ENCODE peak calls at places on chromosome 12, in eight cellular contexts. Q is HCT116, R is astrocyte, V is epithelial cell of esophagus, A is lower leg skin, S is foreskin fibroblast, C is esophagus squamous epithelium, X is neural progenitor cell. Z is an unnamed sample.

GRCh38 chr12:5589055-5589454 is 157.1 kb downstream of the NTF3 start:
- DNase-seq in R (no peak), C (no peak), X (no peak), A (no peak), S (no peak), Q (no peak), V (no peak), Z (peak; percentile 23)

GRCh38 chr12:112347521-112347920 is 34.7 kb downstream of the HECTD4 start:
- DNase-seq in X (no peak), C (no peak), Q (no peak), R (peak; percentile 93), V (peak; percentile 50), S (peak; percentile 85), A (no peak), Z (no peak)

GRCh38 chr12:47286676-47287075 is 206.9 kb upstream of the AMIGO2 start:
- DNase-seq in Q (no peak), R (no peak), S (no peak), X (peak; percentile 90), A (no peak), V (no peak), C (no peak), Z (no peak)

GRCh38 chr12:72075891-72076557 is 137.4 kb downstream of the TPH2 start:
- DNase-seq in R (no peak), V (no peak), S (no peak), C (no peak), X (no peak), Q (no peak), A (no peak), Z (no peak)

GRCh38 chr12:738712-739111 is 13.7 kb upstream of the WNK1 start:
- DNase-seq in R (no peak), V (no peak), X (no peak), Q (no peak), S (no peak), A (no peak), C (no peak), Z (no peak)

GRCh38 chr12:128938886-128939285 is 85.6 kb downstream of the GLT1D1 start:
- DNase-seq in C (no peak), V (peak; percentile 59), A (peak; percentile 42), X (no peak), R (no peak), S (no peak), Q (no peak), Z (no peak)

GRCh38 chr12:857611-858010 is 91.9 kb downstream of the RAD52 start:
- DNase-seq in R (peak; percentile 76), A (no peak), S (peak; percentile 89), V (peak; percentile 87), X (no peak), Q (no peak), C (no peak), Z (no peak)

GRCh38 chr12:65362231-65362630 is 83.7 kb downstream of the MSRB3 start:
- DNase-seq in S (peak; percentile 32), A (no peak), Q (no peak), C (no peak), R (peak; percentile 16), V (peak; percentile 23), X (no peak), Z (no peak)

GRCh38 chr12:75289678-75290200 is 40.4 kb downstream of the CAPS2 start:
- DNase-seq in C (no peak), A (no peak), X (no peak), Q (peak; percentile 3), S (peak; percentile 54), R (no peak), V (peak; percentile 46), Z (no peak)

GRCh38 chr12:130498589-130499385 is 161.1 kb downstream of the PIWIL1 start:
- DNase-seq in X (no peak), Q (no peak), R (no peak), A (no peak), C (no peak), V (no peak), S (no peak), Z (no peak)

GRCh38 chr12:109264095-109264942 is 44.8 kb downstream of the FOXN4 start:
- DNase-seq in V (peak; percentile 69), R (peak; percentile 13), A (peak; percentile 93), Q (peak; percentile 77), X (peak; percentile 92), S (peak; percentile 62), C (no peak), Z (peak; percentile 90)

GRCh38 chr12:124337628-124338027 is 42.7 kb downstream of the RFLNA start:
- DNase-seq in V (no peak), Q (no peak), R (no peak), X (no peak), A (no peak), S (no peak), C (no peak), Z (no peak)

GRCh38 chr12:74891276-74891675 is 318.4 kb downstream of the KCNC2 start:
- DNase-seq in R (no peak), V (no peak), Q (no peak), A (no peak), C (no peak), S (no peak), X (no peak), Z (no peak)

GRCh38 chr12:124231980-124232653 is 62.8 kb upstream of the RFLNA start:
- DNase-seq in V (no peak), C (no peak), R (no peak), X (no peak), S (no peak), Q (no peak), A (no peak), Z (no peak)

GRCh38 chr12:109609256-109609821 is 35.7 kb downstream of the MVK start:
- DNase-seq in R (no peak), X (no peak), Q (no peak), C (no peak), A (no peak), S (no peak), V (no peak), Z (no peak)

GRCh38 chr12:91811481-91812287 is 334.0 kb downstream of the BTG1 start:
- DNase-seq in R (peak; percentile 35), S (peak; percentile 84), Q (peak; percentile 53), C (no peak), X (peak; percentile 66), V (peak; percentile 64), A (peak; percentile 90), Z (peak; percentile 75)

GRCh38 chr12:129571901-129572494 is 331.8 kb downstream of the TMEM132D start:
- DNase-seq in X (no peak), V (no peak), R (no peak), S (no peak), C (no peak), Q (no peak), A (no peak), Z (no peak)

GRCh38 chr12:31322651-31323248 is 3.2 kb downstream of the SINHCAF start:
- DNase-seq in R (peak; percentile 71), C (no peak), V (peak; percentile 23), S (no peak), X (peak; percentile 33), Q (no peak), A (no peak), Z (no peak)

GRCh38 chr12:124278389-124279101 is 16.3 kb upstream of the RFLNA start:
- DNase-seq in Q (no peak), X (no peak), A (no peak), V (no peak), S (peak; percentile 33), C (no peak), R (no peak), Z (peak; percentile 20)

GRCh38 chr12:121917950-121918678 is at the start of gene CFAP251:
- DNase-seq in X (peak; percentile 94), S (peak; percentile 69), C (peak; percentile 73), Q (peak; percentile 85), V (peak; percentile 89), R (peak; percentile 53), A (peak; percentile 99), Z (peak; percentile 92)

DNA sequence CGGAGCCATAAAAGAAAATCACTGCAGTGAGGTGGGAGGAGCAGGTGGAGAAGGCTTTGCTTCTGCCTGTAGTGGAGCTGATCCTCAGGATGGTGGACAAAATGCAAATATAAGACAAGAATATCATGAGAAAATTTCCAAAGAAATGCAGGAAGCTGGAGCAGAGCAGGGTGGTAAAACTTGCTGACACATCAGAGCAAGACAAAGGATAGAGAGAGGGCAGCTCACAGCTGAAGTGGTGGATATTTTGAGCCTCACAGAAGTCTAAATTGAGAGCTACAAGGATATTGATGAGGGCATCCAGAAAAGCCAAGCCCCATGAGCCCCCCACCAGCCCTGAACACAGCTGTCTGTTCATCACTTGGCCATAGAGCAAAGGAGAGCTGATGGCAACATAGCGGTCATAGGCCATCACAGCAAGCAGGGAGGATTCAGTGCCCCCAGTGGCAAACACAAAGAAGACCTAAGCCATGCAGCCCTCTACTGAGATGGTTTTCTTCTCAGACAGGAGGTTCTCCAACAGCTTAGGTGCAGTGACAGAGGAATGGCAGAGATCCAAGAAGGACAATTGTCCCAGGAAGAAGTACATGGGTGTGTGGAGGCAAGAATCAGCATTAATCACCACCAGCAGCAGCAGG is 30.0 kb upstream of the ANP32D start:
- DNase-seq in C (no peak), V (peak; percentile 32), S (no peak), X (peak; percentile 30), A (no peak), R (no peak), Q (peak; percentile 3), Z (no peak)
- TF ChIP-seq CTCF in C (no peak), V (no peak), S (no peak), X (peak; percentile 23), A (no peak), R (no peak), Q (peak; percentile 31), Z (no peak)

DNA sequence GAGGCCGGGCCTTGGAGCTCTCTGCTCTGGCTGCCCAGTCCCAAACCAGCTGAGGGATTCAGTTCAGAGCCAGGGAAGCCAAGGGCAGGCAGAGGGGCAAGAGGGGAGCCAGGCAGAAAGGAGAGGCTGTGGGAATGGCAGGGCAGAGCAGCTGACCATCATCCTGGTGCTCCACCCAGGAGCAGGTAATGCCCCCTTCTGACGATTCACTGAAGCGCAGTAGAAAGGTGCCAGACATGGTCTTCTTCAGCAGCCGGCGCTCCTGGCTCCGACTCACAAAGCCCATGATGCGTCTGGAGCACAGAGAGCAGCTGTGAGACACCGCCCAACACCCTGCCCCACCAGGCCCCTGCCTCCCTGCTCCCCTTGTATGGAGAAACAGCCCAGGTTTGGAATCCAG is 8.0 kb downstream of the IL23A start:
- DNase-seq in X (no peak), C (no peak), V (peak; percentile 22), R (no peak), A (no peak), S (no peak), Q (no peak), Z (no peak)
- TF ChIP-seq CTCF in X (peak; percentile 18), C (no peak), V (no peak), R (no peak), A (no peak), S (no peak), Q (peak; percentile 21), Z (no peak)

DNA sequence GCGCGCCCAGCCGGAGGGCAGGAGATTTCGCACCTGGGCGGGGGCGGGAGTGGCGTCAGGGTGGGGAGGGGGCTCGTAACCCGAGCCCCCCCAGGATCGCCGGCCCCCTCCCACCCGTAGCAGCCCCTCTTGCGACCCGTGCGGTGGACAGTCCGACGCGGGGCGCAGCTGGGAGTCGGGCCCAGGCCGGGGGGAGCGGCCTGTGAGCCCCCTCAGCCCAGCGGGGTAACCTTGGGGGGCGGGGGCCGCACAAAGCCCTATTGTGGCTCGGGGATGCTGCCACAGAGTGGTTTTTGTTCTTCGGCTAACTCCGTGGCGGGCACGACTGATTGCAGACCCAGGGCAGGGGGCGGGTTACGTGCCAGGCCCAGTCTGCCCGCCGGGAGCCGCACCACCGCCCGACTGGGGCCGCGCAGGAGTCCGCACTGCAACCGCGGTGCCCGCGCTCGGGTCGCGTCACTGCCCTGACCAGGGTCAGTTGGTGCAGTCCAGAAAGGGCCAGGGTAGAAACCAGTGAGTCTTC is 4.2 kb upstream of the AAAS start:
- DNase-seq in S (peak; percentile 58), C (no peak), Q (no peak), A (peak; percentile 88), V (no peak), X (peak; percentile 70), R (no peak), Z (peak; percentile 54)
- TF ChIP-seq CTCF in S (no peak), C (peak; percentile 6), Q (no peak), A (no peak), V (no peak), X (peak; percentile 6), R (no peak), Z (no peak)

GRCh38 chr12:84562331-84562730 is 350.3 kb downstream of the SLC6A15 start:
- DNase-seq in C (no peak), S (no peak), V (no peak), X (no peak), Q (no peak), R (no peak), A (no peak), Z (no peak)
- TF ChIP-seq CTCF in C (no peak), S (no peak), V (no peak), X (no peak), Q (no peak), R (no peak), A (no peak), Z (no peak)